ENCODE peak calls at places on chromosomes 6 and 20, in six cellular contexts. M is GM20000, F is psoas muscle, E is cardiac muscle cell, Y is heart right ventricle, T is AG10803. P is an unnamed sample.

GRCh38 chr6:144335914-144336313 is 50.8 kb downstream of the UTRN start:
- DNase-seq in M (no peak), E (no peak), F (no peak), T (no peak), Y (no peak), P (no peak)

GRCh38 chr20:36760647-36761046 is 12.9 kb downstream of the DSN1 start:
- DNase-seq in T (no peak), M (no peak), F (no peak), E (no peak), Y (no peak), P (no peak)

GRCh38 chr6:28940859-28941680 is 17.3 kb upstream of the TRIM27 start:
- DNase-seq in T (peak; percentile 82), Y (peak; percentile 42), E (peak; percentile 89), F (peak; percentile 51), M (no peak), P (peak; percentile 80)

GRCh38 chr6:145823322-145823944 is 8.8 kb upstream of the FBXO30 start:
- DNase-seq in E (no peak), Y (no peak), F (no peak), M (no peak), T (no peak), P (no peak)

GRCh38 chr20:43535370-43536004 is 23.3 kb upstream of the SGK2 start:
- DNase-seq in T (no peak), F (no peak), E (no peak), Y (no peak), M (no peak), P (no peak)

GRCh38 chr20:37744347-37744746 is 50.5 kb downstream of the CTNNBL1 start:
- DNase-seq in E (no peak), F (no peak), Y (no peak), M (no peak), T (no peak), P (no peak)

GRCh38 chr20:62666736-62667529 is 24.6 kb downstream of the SLCO4A1 start:
- DNase-seq in F (peak; percentile 49), M (no peak), Y (no peak), E (peak; percentile 53), T (no peak), P (peak; percentile 56)

GRCh38 chr20:48049631-48050030 is 264.4 kb upstream of the SULF2 start:
- DNase-seq in E (no peak), T (no peak), F (no peak), Y (no peak), M (no peak), P (no peak)

GRCh38 chr6:56714273-56714672 is 71.6 kb upstream of the DST start:
- DNase-seq in T (no peak), Y (no peak), M (peak; percentile 17), F (no peak), E (no peak), P (peak; percentile 61)

GRCh38 chr6:3906191-3907019 is 57.2 kb downstream of the FAM50B start:
- DNase-seq in E (no peak), T (no peak), F (peak; percentile 75), M (no peak), Y (peak; percentile 52), P (no peak)

GRCh38 chr6:125810435-125810834 is 19.7 kb downstream of the NCOA7 start:
- DNase-seq in Y (no peak), E (no peak), F (no peak), M (no peak), T (no peak), P (no peak)

GRCh38 chr6:144036064-144036873 is 28.2 kb upstream of the PLAGL1 start:
- DNase-seq in M (peak; percentile 45), T (peak; percentile 61), Y (no peak), E (peak; percentile 31), F (peak; percentile 18), P (no peak)

GRCh38 chr6:45741437-45742166 is 274.1 kb downstream of the CLIC5 start:
- DNase-seq in T (peak; percentile 92), F (no peak), E (peak; percentile 72), Y (no peak), M (peak; percentile 24), P (no peak)

GRCh38 chr6:27237089-27237723 is 10.3 kb upstream of the PRSS16 start:
- DNase-seq in T (peak; percentile 50), Y (no peak), M (peak; percentile 34), F (no peak), E (peak; percentile 54), P (peak; percentile 56)

GRCh38 chr6:157145656-157146285 is 177.5 kb downstream of the TMEM242 start:
- DNase-seq in F (no peak), E (no peak), Y (no peak), T (no peak), M (no peak), P (no peak)

GRCh38 chr6:139479433-139480222 is 105.2 kb upstream of the CITED2 start:
- DNase-seq in M (no peak), F (no peak), E (no peak), Y (no peak), T (no peak), P (no peak)

GRCh38 chr20:33663161-33664084 is 1.3 kb downstream of the C20orf144 start:
- DNase-seq in T (peak; percentile 71), M (peak; percentile 94), F (peak; percentile 85), E (peak; percentile 83), Y (peak; percentile 87), P (peak; percentile 80)

GRCh38 chr6:53067307-53067706 is 2.1 kb downstream of the FBXO9 start:
- DNase-seq in F (no peak), T (peak; percentile 39), E (peak; percentile 18), M (no peak), Y (no peak), P (no peak)

GRCh38 chr20:58145506-58146080 is 82.9 kb downstream of the ANKRD60 start:
- DNase-seq in T (no peak), F (no peak), Y (no peak), E (no peak), M (no peak), P (no peak)

GRCh38 chr6:36120979-36121706 is 9.2 kb upstream of the MAPK13 start:
- DNase-seq in E (peak; percentile 70), T (peak; percentile 47), M (peak; percentile 41), F (peak; percentile 60), Y (peak; percentile 38), P (peak; percentile 70)

GRCh38 chr6:108134213-108134973 is 31.4 kb upstream of the NR2E1 start:
- DNase-seq in T (no peak), E (no peak), F (no peak), Y (no peak), M (no peak), P (no peak)

GRCh38 chr20:19211661-19212523 is 550 bp upstream of the SLC24A3 start:
- DNase-seq in M (peak; percentile 29), T (no peak), F (peak; percentile 28), E (peak; percentile 5), Y (peak; percentile 29), P (no peak)

GRCh38 chr6:110738899-110739365 is 76.3 kb downstream of the CDK19 start:
- DNase-seq in Y (no peak), T (no peak), E (no peak), F (no peak), M (no peak), P (no peak)

GRCh38 chr6:151509048-151509447 is 15.2 kb downstream of the CCDC170 start:
- DNase-seq in M (no peak), Y (no peak), F (no peak), T (no peak), E (no peak), P (no peak)

GRCh38 chr6:70884074-70884983 is 72.5 kb downstream of the B3GAT2 start:
- DNase-seq in F (peak; percentile 40), Y (peak; percentile 38), T (peak; percentile 43), M (peak; percentile 78), E (peak; percentile 68), P (no peak)

GRCh38 chr6:163679012-163679660 is 264.6 kb downstream of the QKI start:
- DNase-seq in E (no peak), F (no peak), T (no peak), Y (no peak), M (no peak), P (no peak)
- TF ChIP-seq CTCF in E (no peak), F (no peak), T (no peak), Y (no peak), M (no peak), P (no peak)

GRCh38 chr20:8019998-8020247 is 362 bp upstream of the TMX4 start:
- DNase-seq in M (no peak), E (no peak), F (no peak), Y (no peak), T (no peak), P (no peak)

GRCh38 chr20:8021541-8022269 is 2.1 kb upstream of the TMX4 start:
- DNase-seq in F (no peak), T (no peak), E (peak; percentile 13), M (no peak), Y (peak; percentile 8), P (no peak)

GRCh38 chr20:8018928-8019177 is 708 bp downstream of the TMX4 start:
- DNase-seq in T (peak; percentile 9), F (no peak), Y (no peak), M (no peak), E (peak; percentile 49), P (no peak)

GRCh38 chr20:8020314-8021079 is 936 bp upstream of the TMX4 start:
- DNase-seq in M (peak; percentile 49), T (peak; percentile 15), Y (no peak), F (no peak), E (peak; percentile 20), P (no peak)

DNA sequence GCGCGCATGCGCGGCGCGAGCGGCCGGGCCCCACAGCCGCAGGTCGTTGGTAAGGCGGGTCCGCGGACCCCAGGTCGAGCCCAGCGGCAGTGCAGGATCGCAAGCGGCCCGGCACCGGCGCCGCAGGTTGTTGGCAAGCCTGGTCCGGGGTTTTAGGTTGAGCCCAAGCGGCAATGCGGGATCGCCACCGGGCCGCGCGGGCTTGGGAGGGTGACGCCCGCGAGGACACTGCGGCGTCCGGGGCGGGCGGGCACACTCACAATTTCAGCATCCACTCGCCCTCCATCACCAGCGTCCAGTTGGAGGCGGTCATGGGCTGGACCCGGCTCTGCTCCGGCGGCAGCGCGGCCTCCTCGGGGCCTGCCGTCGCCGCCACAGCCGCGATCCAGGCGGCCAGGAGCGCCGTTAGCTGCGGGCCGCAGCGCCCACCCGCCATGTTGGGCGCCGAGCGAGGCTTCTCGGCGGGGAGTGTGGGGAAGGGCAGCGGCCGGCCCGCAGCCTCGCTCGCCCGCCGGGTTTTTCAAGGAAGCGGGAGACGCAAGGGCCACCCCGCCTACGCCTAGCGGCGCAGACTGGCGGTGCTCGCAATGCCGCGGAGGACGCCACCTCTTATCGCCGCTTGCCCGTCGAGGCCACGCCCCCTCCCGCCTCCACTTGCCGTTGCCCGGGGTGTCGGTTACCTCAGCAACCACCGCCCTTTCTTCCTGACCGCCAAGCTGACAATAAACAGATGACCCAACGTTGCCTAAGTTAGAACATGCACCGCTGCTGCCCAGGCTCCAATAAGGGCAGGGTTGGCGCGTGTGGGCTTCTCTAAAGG is at the start of gene TMX4:
- DNase-seq in M (peak; percentile 95), Y (peak; percentile 98), T (peak; percentile 96), F (peak; percentile 99), E (peak; percentile 99), P (peak; percentile 92)
- TF ChIP-seq CTCF in M (no peak), Y (peak; percentile 34), T (peak; percentile 5), F (peak; percentile 62), E (peak; percentile 38), P (no peak)

GRCh38 chr6:47252636-47253035 is 57.1 kb downstream of the TNFRSF21 start:
- DNase-seq in E (no peak), M (no peak), Y (no peak), T (no peak), F (no peak), P (no peak)
- TF ChIP-seq CTCF in E (no peak), M (no peak), Y (no peak), T (no peak), F (no peak), P (no peak)

DNA sequence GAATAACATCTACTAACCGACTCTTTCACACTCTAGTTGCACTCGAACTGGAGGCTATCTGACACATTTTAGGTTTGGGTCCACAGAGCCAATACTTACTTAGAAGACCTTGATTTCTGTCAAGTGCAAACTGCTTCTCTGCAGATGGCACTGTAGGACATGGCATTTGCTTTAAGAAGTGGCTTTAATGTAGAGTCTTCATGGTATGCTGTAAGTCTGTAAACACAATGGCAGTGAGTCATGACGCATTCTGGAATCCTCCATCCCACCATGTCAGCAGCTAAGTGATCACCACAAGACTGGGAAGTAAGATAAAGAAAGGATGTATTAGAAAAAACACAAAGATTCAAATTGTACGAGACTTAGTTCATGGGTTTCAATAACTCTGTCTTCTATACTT is 377.0 kb upstream of the NOX3 start:
- DNase-seq in T (peak; percentile 1), M (no peak), Y (no peak), E (peak; percentile 62), F (no peak), P (no peak)
- TF ChIP-seq CTCF in T (no peak), M (no peak), Y (no peak), E (no peak), F (no peak), P (no peak)

P was measured in PC-9.